ENCODE peak calls at places on chromosomes 16 and 17, in nine cellular contexts. J is Peyer's patch; I is esophagus squamous epithelium; K is SK-N-SH; G is Right ventricle myocardium superior; O is stimulated activated CD4-positive, alpha-beta T cell treated with anti-CD3 and anti-CD28 coated beads, Interleukin-2, amount 100 ng/mL, for 48 hours; N is posterior cingulate gyrus; V is non-pigmented ciliary epithelial cell; M is A673. T is an unnamed sample.

GRCh38 chr17:72318131-72318530 is 197.3 kb downstream of the SOX9 start:
- DNase-seq in J (no peak), I (no peak), K (no peak), G (no peak), O (no peak), N (no peak), V (no peak), M (no peak), T (no peak)

GRCh38 chr17:59470624-59471297 is 94.6 kb upstream of the DHX40 start:
- DNase-seq in J (no peak), I (no peak), K (no peak), G (no peak), O (no peak), N (no peak), V (no peak), M (no peak), T (no peak)

GRCh38 chr16:68479271-68479670 is 31.0 kb upstream of the SMPD3 start:
- DNase-seq in J (no peak), I (no peak), K (no peak), G (no peak), O (no peak), N (no peak), V (no peak), M (no peak), T (no peak)

GRCh38 chr17:14552311-14552710 is 251.4 kb downstream of the HS3ST3B1 start:
- DNase-seq in J (no peak), I (no peak), K (no peak), G (no peak), O (no peak), N (no peak), V (no peak), M (no peak), T (no peak)

GRCh38 chr16:30904114-30904780 is 7.8 kb downstream of the CTF1 start:
- DNase-seq in J (peak; percentile 69), I (no peak), K (no peak), G (peak; percentile 46), O (no peak), N (no peak), V (no peak), M (no peak), T (no peak)

GRCh38 chr17:751269-752001 is 629 bp downstream of the GEMIN4 start:
- DNase-seq in J (peak; percentile 68), I (no peak), K (peak; percentile 51), G (peak; percentile 55), O (peak; percentile 35), N (no peak), V (no peak), M (peak; percentile 66), T (peak; percentile 52)

GRCh38 chr16:31273187-31273586 is 13.4 kb downstream of the ITGAM start:
- DNase-seq in J (no peak), I (no peak), K (no peak), G (no peak), O (no peak), N (no peak), V (no peak), M (no peak), T (no peak)

GRCh38 chr16:3625911-3626732 is 14.7 kb upstream of the SLX4 start:
- DNase-seq in J (peak; percentile 28), I (no peak), K (no peak), G (no peak), O (no peak), N (no peak), V (no peak), M (peak; percentile 72), T (no peak)

GRCh38 chr17:31314788-31315105 is 893 bp upstream of the EVI2B start:
- DNase-seq in J (no peak), I (no peak), K (no peak), G (no peak), O (no peak), N (no peak), V (no peak), M (no peak), T (no peak)

GRCh38 chr17:56292010-56292409 is 138.7 kb downstream of the ANKFN1 start:
- DNase-seq in J (no peak), I (no peak), K (no peak), G (no peak), O (no peak), N (no peak), V (peak; percentile 18), M (no peak), T (no peak)

GRCh38 chr16:48608871-48609452 is 1.0 kb downstream of the N4BP1 start:
- DNase-seq in J (no peak), I (no peak), K (peak; percentile 66), G (no peak), O (no peak), N (no peak), V (no peak), M (no peak), T (no peak)

GRCh38 chr16:68470461-68471150 is 22.3 kb upstream of the SMPD3 start:
- DNase-seq in J (peak; percentile 79), I (no peak), K (no peak), G (peak; percentile 45), O (no peak), N (no peak), V (no peak), M (no peak), T (peak; percentile 51)

GRCh38 chr17:7147772-7148171 is 31.4 kb downstream of the ASGR1 start:
- DNase-seq in J (no peak), I (no peak), K (no peak), G (no peak), O (no peak), N (no peak), V (no peak), M (no peak), T (no peak)